ENCODE peak calls at places on chromosomes 12 and 14, in four cellular contexts. O is K562, N is HepG2, G is HCT116. S is an unnamed sample.

GRCh38 chr14:79274641-79275366 is 936.5 kb downstream of the DIO2 start:
- DNase-seq in N (no peak), O (no peak), G (no peak), S (no peak)

GRCh38 chr14:42665083-42665482 is 1058.4 kb downstream of the LRFN5 start:
- DNase-seq in G (no peak), O (no peak), N (no peak), S (no peak)

GRCh38 chr14:104223810-104224515 is 85.6 kb downstream of the KIF26A start:
- DNase-seq in O (no peak), N (no peak), G (no peak), S (peak)

GRCh38 chr12:102631274-102631673 is 150.9 kb upstream of the IGF1 start:
- DNase-seq in G (no peak), N (no peak), O (no peak), S (no peak)

GRCh38 chr14:22865424-22866215 is 5.9 kb upstream of the LRP10 start:
- DNase-seq in G (no peak), N (no peak), O (peak), S (peak)

GRCh38 chr12:112148031-112148513 is 22.7 kb downstream of the TRAFD1 start:
- DNase-seq in O (peak), G (no peak), N (no peak), S (no peak)

GRCh38 chr14:92759300-92759678 is 10.9 kb upstream of the LGMN start:
- DNase-seq in G (no peak), O (peak), N (no peak), S (no peak)

GRCh38 chr12:108047130-108047550 is 81.9 kb upstream of the WSCD2 start:
- DNase-seq in G (no peak), N (no peak), O (no peak), S (no peak)

GRCh38 chr12:121522962-121523361 is 57.9 kb downstream of the KDM2B start:
- DNase-seq in O (no peak), G (no peak), N (no peak), S (no peak)

GRCh38 chr12:114399664-114400211 is 6.2 kb downstream of the TBX5 start:
- DNase-seq in G (peak), N (no peak), O (peak), S (peak)

GRCh38 chr12:28026701-28027100 is 54.2 kb upstream of the PTHLH start:
- DNase-seq in G (no peak), N (no peak), O (peak), S (no peak)

GRCh38 chr12:125222876-125223275 is 157.6 kb downstream of the AACS start:
- DNase-seq in G (no peak), N (no peak), O (no peak), S (no peak)

GRCh38 chr12:15726757-15727112 is 62.5 kb downstream of the EPS8 start:
- DNase-seq in G (no peak), N (no peak), O (no peak), S (no peak)

GRCh38 chr14:93078830-93079229 is 36.9 kb downstream of the ITPK1 start:
- DNase-seq in N (no peak), G (no peak), O (no peak), S (no peak)

GRCh38 chr12:3107071-3107583 is 29.9 kb downstream of the TSPAN9 start:
- DNase-seq in G (no peak), N (no peak), O (no peak), S (peak)

GRCh38 chr12:3200779-3201738 is 123.9 kb downstream of the TSPAN9 start:
- DNase-seq in N (no peak), O (no peak), G (no peak), S (peak)

GRCh38 chr12:52043386-52044212 is 7.6 kb upstream of the NR4A1 start:
- DNase-seq in O (no peak), G (no peak), N (peak), S (no peak)

GRCh38 chr14:95510804-95511203 is 5.6 kb downstream of the SYNE3 start:
- DNase-seq in N (no peak), G (no peak), O (no peak), S (no peak)

GRCh38 chr14:77014004-77014604 is 14.4 kb downstream of the IRF2BPL start:
- DNase-seq in G (no peak), N (peak), O (no peak), S (peak)

GRCh38 chr14:103628221-103628683 is 759 bp upstream of the KLC1 start:
- DNase-seq in G (peak), O (peak), N (no peak), S (peak)

GRCh38 chr14:22646570-22647254 is 2.6 kb upstream of the OR6J1 start:
- DNase-seq in O (no peak), G (no peak), N (no peak), S (no peak)

GRCh38 chr14:89137514-89138163 is 279.4 kb downstream of the FOXN3 start:
- DNase-seq in O (peak), G (peak), N (peak), S (peak)

GRCh38 chr12:56633465-56634241 is 3.5 kb upstream of the BAZ2A start:
- DNase-seq in N (no peak), O (no peak), G (no peak), S (no peak)

GRCh38 chr12:56634242-56634836 is 4.2 kb upstream of the BAZ2A start:
- DNase-seq in N (peak), G (peak), O (peak), S (peak)

GRCh38 chr12:56630180-56630632 is at the start of gene BAZ2A:
- DNase-seq in N (peak), O (peak), G (peak), S (peak)

GRCh38 chr12:56632701-56633464 is 2.8 kb upstream of the BAZ2A start:
- DNase-seq in G (no peak), N (no peak), O (no peak), S (peak)

GRCh38 chr12:56631790-56632700 is 1.9 kb upstream of the BAZ2A start:
- DNase-seq in O (peak), N (peak), G (no peak), S (peak)
- TF ChIP-seq ELF1 in O (no peak), N (no peak), G (no peak), S (no peak)

GRCh38 chr12:73383584-73384229 is 1111.5 kb downstream of the TRHDE start:
- DNase-seq in O (no peak), G (no peak), N (peak), S (no peak)
- TF ChIP-seq POLR2AphosphoS5 in O (no peak), G (no peak), N (no peak), S (no peak)

GRCh38 chr12:113340061-113340460 is 5.2 kb upstream of the SLC8B1 start:
- DNase-seq in G (no peak), N (no peak), O (no peak), S (no peak)
- TF ChIP-seq ELF1 in G (no peak), N (no peak), O (no peak), S (no peak)

GRCh38 chr14:23933108-23933507 is 20.5 kb upstream of the DHRS4 start:
- DNase-seq in G (no peak), N (no peak), O (no peak), S (no peak)

GRCh38 chr14:23933706-23934105 is 19.9 kb upstream of the DHRS4 start:
- DNase-seq in O (no peak), G (no peak), N (no peak), S (no peak)

GRCh38 chr14:23930742-23931141 is 22.8 kb upstream of the DHRS4 start:
- DNase-seq in G (no peak), N (no peak), O (no peak), S (no peak)

GRCh38 chr14:23931705-23932314 is 21.8 kb upstream of the DHRS4 start:
- DNase-seq in O (peak), G (no peak), N (no peak), S (no peak)

GRCh38 chr14:23932639-23933038 is 20.9 kb upstream of the DHRS4 start:
- DNase-seq in G (no peak), O (peak), N (no peak), S (no peak)
- TF ChIP-seq POLR2AphosphoS5 in G (no peak), O (no peak), N (no peak), S (no peak)

DNA sequence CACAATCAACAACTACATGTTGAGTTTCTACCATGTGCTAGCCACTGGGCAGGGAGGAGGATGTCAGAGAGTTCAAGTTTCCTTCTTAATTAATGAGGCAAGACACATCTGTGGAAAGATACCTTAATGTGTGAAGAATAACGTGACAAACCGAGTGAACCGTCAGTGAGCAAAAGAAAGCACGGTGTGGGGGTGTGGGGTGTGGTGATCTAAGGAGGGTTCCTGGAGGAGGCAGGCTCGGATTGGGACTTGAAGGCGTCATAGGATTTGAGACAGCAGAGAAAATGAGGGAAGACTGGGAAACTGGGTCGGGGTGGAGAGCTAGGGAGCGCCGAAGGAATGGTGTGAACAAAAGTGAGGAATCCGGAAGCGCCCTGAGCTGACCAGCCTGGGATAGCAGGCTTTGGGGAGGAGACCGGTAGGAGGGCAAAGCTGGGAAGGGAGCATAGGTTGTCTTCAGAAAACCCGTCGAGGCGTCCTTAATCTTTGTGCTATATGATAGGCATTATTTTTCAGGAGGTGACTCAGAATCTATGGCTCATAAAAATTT is 22.3 kb downstream of the GALNT8 start:
- DNase-seq in G (no peak), O (no peak), N (no peak), S (no peak)
- TF ChIP-seq ELF1 in G (no peak), O (no peak), N (no peak), S (no peak)

GRCh38 chr12:95837240-95838038 is 21.3 kb upstream of the SNRPF start:
- DNase-seq in N (no peak), G (no peak), O (no peak), S (no peak)
- TF ChIP-seq POLR2AphosphoS5 in N (no peak), G (no peak), O (no peak), S (no peak)

DNA sequence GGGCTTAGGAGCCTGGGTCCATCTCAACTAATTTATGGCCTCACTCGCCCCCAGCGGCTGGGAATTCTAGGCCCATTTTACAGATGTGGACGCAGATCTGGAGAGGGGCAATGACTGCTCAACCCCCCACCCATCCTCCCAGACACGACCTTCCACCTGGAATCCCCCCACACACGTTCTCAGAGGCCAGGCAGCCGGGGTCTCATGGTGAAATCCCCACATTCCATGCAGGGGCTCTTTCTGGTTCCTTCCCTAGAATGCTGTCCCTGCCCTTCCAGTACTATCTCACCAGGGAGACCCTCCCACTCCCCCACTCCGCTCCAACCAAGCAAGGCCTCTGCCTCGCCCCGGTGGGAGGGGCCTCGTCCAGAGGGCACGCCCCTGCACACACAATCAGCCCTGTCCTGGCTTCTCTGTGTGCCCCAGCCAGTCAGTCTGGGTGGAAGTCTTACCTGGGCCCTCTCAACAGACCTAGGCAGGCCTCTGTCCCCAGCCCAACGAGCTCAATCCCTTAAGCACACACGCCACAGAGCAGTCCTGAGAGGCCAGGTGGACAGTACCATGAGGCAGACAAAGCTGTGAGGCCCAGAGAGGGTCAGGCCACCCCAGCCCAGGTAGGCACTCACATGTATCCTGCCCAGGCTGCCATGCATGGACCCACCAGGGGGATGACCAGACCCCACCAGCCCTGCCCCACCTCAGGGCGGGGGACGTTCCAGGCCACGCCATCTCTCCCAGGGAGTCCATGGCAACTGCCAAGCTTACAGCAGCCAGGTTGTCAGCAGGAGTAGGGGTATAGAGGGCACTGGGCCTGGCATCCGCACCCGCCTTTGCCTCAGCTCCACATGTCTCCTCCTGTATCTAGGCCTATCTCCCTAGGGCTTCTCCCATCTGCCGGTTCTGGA is 1.3 kb upstream of the ANKRD9 start:
- DNase-seq in N (peak), O (peak), G (no peak), S (no peak)
- TF ChIP-seq ELF1 in N (no peak), O (no peak), G (no peak), S (no peak)

S was measured in SK-N-SH.